ENCODE peak calls at places on chromosomes 3 and 15, in five cellular contexts. P is OCI-LY7, J is HepG2, D is pancreas, C is IMR-90. A is an unnamed sample.

GRCh38 chr3:195133462-195133861 is 137.5 kb downstream of the XXYLT1 start:
- DNase-seq in P (no peak), J (no peak), D (no peak), C (peak; percentile 98), A (no peak)

GRCh38 chr3:160763073-160763472 is 7.0 kb downstream of the PPM1L start:
- DNase-seq in P (no peak), J (no peak), D (no peak), C (no peak), A (no peak)

GRCh38 chr3:143581972-143582722 is 266.1 kb downstream of the SLC9A9 start:
- DNase-seq in P (no peak), J (no peak), D (no peak), C (no peak), A (no peak)

GRCh38 chr3:52119826-52120225 is 34.4 kb downstream of the POC1A start:
- DNase-seq in P (no peak), J (no peak), D (no peak), C (no peak), A (no peak)

GRCh38 chr15:93035953-93036810 is 52.8 kb downstream of the RGMA start:
- DNase-seq in P (peak; percentile 66), J (peak; percentile 28), D (peak; percentile 66), C (peak; percentile 30), A (peak; percentile 33)

GRCh38 chr3:65811050-65811766 is 227.5 kb downstream of the MAGI1 start:
- DNase-seq in P (no peak), J (no peak), D (no peak), C (peak; percentile 48), A (no peak)

GRCh38 chr15:63600001-63600645 is 2.9 kb downstream of the FBXL22 start:
- DNase-seq in P (no peak), J (no peak), D (no peak), C (no peak), A (no peak)

GRCh38 chr15:78988361-78988911 is 43.6 kb upstream of the CTSH start:
- DNase-seq in P (no peak), J (peak; percentile 97), D (no peak), C (peak; percentile 99), A (peak; percentile 75)

GRCh38 chr3:161770532-161771386 is 274.2 kb downstream of the OTOL1 start:
- DNase-seq in P (no peak), J (no peak), D (no peak), C (no peak), A (no peak)

GRCh38 chr15:71651750-71652186 is 158.6 kb upstream of the NR2E3 start:
- DNase-seq in P (peak; percentile 45), J (peak; percentile 57), D (no peak), C (peak; percentile 86), A (no peak)

GRCh38 chr3:99875573-99875924 is 57.9 kb downstream of the CMSS1 start:
- DNase-seq in P (no peak), J (peak; percentile 39), D (no peak), C (peak; percentile 60), A (no peak)

GRCh38 chr3:141311170-141311495 is 57.2 kb upstream of the ZBTB38 start:
- DNase-seq in P (no peak), J (no peak), D (no peak), C (no peak), A (no peak)

GRCh38 chr3:54870423-54870822 is 57.4 kb downstream of the LRTM1 start:
- DNase-seq in P (peak; percentile 10), J (peak; percentile 14), D (no peak), C (peak; percentile 97), A (no peak)

GRCh38 chr3:153330891-153331290 is 168.9 kb downstream of the RAP2B start:
- DNase-seq in P (no peak), J (no peak), D (no peak), C (peak; percentile 60), A (no peak)

GRCh38 chr3:71585126-71585525 is 1.6 kb upstream of the FOXP1 start:
- DNase-seq in P (peak; percentile 60), J (no peak), D (no peak), C (no peak), A (no peak)
- H3K27ac ChIP-seq in P (peak overlapping the region; percentile 88), J (peak overlapping the region; percentile 97), D (peak overlapping the region; percentile 96), C (peak overlapping the region; percentile 34), A (peak overlapping the region; percentile 96)

DNA sequence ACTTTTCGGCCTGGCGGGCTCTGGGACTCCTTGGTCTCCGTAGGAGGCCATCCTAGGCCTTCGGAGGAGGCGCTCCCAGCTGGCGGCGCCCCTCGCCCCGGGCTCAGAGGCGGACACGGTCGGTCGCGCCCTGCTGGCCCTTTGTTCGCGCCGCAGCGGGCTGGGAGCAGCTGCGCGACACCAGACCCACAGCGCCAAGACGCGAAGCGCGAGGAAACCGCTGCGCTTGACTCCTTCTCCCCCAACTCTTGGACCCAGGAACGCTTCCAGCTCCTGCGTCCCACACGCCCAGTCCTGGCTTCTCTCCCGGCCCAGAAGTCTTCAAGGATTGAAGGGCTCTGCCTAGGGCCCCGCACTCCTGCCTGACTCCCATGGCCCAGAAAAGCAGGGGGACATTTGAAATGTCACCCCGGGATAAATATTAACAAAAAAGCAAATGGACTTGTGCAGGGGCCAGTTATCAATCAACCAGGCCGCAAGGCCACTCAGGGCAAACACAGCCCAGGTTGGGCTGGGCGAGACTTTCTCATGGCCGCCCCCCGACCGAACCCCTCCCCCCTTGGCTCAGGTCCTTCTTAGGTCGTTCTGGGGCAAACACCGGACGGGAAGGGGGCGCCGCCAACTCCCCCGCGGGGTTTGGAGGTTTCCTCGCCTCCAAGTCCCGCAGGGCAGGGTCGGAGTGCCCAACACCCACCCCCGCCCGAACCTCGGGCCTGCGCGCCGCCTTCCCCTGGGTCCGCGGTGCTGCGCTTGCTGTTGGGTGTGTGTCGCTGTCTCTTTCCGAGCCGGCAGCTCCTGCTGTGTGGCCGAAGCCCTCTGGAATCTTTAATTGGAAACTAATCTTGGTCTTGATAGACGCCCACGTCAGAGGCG is 5.1 kb downstream of the ONECUT1 start:
- DNase-seq in P (no peak), J (peak; percentile 39), D (peak; percentile 84), C (no peak), A (peak; percentile 84)
- H3K4me3 ChIP-seq in P (no peak overlapping the region), J (peak overlapping the region; percentile 47), D (peak overlapping the region; percentile 44), C (no peak overlapping the region), A (peak overlapping the region; percentile 82)

GRCh38 chr3:50625879-50626182 is 8.9 kb downstream of the MAPKAPK3 start:
- DNase-seq in P (no peak), J (no peak), D (no peak), C (no peak), A (no peak)

GRCh38 chr3:50622881-50623280 is 5.9 kb downstream of the MAPKAPK3 start:
- DNase-seq in P (no peak), J (no peak), D (no peak), C (no peak), A (no peak)

GRCh38 chr3:50624634-50625033 is 7.7 kb downstream of the MAPKAPK3 start:
- DNase-seq in P (no peak), J (peak; percentile 45), D (no peak), C (no peak), A (no peak)

GRCh38 chr3:50625131-50625878 is 8.4 kb downstream of the MAPKAPK3 start:
- DNase-seq in P (no peak), J (no peak), D (no peak), C (no peak), A (no peak)

DNA sequence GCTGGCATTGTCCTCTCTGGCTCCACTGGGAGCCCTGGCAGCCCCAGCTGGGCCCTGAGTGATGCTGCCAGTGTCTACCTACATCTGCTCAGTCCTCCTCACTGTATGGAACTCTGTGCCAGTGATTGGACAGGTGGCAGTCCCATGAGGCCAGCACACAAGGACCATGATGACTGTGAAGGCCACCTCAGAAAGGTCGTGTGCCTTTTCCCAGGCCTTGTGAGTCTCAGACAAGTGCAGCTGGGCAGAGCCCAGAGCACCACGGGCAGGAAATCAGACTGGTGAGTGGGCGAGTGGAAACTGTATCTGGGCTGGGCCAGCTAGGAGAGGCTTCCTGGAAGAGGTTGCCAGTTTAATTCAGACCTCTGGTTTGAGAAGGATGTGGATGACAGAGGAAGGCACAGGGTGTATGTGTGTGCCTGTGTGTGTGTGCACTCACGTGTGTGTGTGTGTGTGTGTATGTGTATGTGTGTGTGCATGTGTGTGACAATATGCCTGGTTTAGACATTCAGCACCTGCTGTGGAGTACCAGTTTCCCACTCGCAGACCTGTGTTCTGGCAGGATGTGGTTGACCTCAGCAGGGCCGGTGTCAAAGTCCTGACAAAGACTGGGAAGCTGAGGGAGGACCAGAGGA is 7.0 kb downstream of the MAPKAPK3 start:
- DNase-seq in P (peak; percentile 28), J (no peak), D (no peak), C (peak; percentile 22), A (no peak)
- H3K4me1 ChIP-seq in P (peaks cover 11% of the 10 kb centered on the region), J (peaks cover 27% of the 10 kb centered on the region), D (no peaks in the 10 kb centered on the region), C (peaks cover 6% of the 10 kb centered on the region), A (no peaks in the 10 kb centered on the region)

GRCh38 chr3:42053476-42053875 is 37.7 kb upstream of the TRAK1 start:
- DNase-seq in P (no peak), J (no peak), D (no peak), C (no peak), A (peak; percentile 93)
- H3K27ac ChIP-seq in P (no peak overlapping the region), J (peak overlapping the region; percentile 88), D (no peak overlapping the region), C (peak overlapping the region; percentile 45), A (peak overlapping the region; percentile 53)

A was measured in right lobe of liver.